ENCODE peak calls at places on chromosomes 6 and 20, in five cellular contexts. K is mesenchymal stem cell, G is GM23248, Z is neuronal stem cell, U is PC-3. L is an unnamed sample.
A peak's percentile ranks its signal among the peaks of the same experiment; 100 is the strongest.

GRCh38 chr6:85404497-85405174 is 45.2 kb upstream of the NT5E start:
- DNase-seq in K (peak; percentile 80), G (peak; percentile 96), Z (no peak), U (peak; percentile 94), L (peak; percentile 91)

GRCh38 chr6:15524736-15525401 is 138.0 kb downstream of the DTNBP1 start:
- DNase-seq in K (no peak), G (no peak), Z (no peak), U (no peak), L (no peak)

GRCh38 chr6:90663873-90664272 is 77.0 kb upstream of the MAP3K7 start:
- DNase-seq in K (no peak), G (no peak), Z (no peak), U (peak; percentile 19), L (no peak)

GRCh38 chr6:95094751-95095150 is 482.6 kb upstream of the MANEA start:
- DNase-seq in K (peak; percentile 11), G (peak; percentile 74), Z (no peak), U (peak; percentile 64), L (peak; percentile 15)

GRCh38 chr20:22768266-22768665 is 183.9 kb upstream of the FOXA2 start:
- DNase-seq in K (no peak), G (no peak), Z (no peak), U (no peak), L (no peak)

GRCh38 chr6:158718431-158719126 is 68.7 kb downstream of the SYTL3 start:
- DNase-seq in K (peak; percentile 19), G (peak; percentile 41), Z (peak; percentile 56), U (peak; percentile 27), L (no peak)

GRCh38 chr6:116568851-116569755 is 2.2 kb upstream of the RWDD1 start:
- DNase-seq in K (no peak), G (peak; percentile 27), Z (no peak), U (no peak), L (no peak)

GRCh38 chr6:156028310-156029131 is 572.9 kb upstream of the NOX3 start:
- DNase-seq in K (peak; percentile 52), G (no peak), Z (no peak), U (no peak), L (peak; percentile 23)

DNA sequence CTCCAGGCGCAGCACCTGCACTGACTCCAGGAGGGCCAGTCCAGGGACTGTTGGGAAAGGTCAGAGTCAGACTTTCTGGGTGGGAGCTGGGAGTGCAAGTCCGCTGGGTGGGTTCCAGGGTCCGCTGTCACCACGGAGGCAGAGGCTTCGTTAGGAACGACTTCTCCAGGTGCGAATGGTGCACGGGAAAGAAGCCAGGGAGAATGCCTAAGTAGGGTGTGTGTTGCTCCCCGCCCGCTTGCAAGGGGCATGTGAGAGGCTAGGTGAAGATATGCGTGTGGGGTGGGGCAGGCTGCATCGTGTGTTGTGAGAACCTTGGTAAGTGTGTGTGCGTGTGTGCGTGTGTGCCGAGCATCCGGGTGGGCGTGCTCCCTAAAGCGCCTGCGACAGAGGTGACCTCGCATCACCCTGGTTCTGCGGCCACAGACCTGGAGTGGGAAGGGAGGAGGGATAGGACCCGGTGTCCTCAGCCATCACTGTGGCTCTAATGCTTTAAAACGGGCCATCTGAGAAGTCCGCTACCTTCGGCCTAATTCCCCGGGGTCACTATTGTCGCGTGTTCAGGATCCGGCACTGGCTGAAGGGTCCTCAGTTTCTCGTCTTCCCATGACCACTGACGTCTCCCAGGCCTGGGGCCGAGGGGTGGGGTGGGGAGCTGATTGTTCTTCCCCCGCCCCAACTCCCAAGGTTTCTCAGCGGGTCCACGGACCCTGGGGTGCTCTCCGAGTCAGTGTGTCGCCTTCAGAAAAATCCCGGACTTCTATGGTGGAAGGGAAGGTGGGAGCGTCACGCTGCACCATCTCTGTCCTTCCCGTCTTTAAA is 6.1 kb downstream of the SLC32A1 start:
- DNase-seq in K (no peak), G (no peak), Z (no peak), U (no peak), L (no peak)
- H3K4me1 ChIP-seq in K (peaks cover 19% of the 10 kb centered on the region), G (no peaks in the 10 kb centered on the region), Z (peaks cover 17% of the 10 kb centered on the region), U (peaks cover 4% of the 10 kb centered on the region), L (peaks cover 5% of the 10 kb centered on the region)

GRCh38 chr6:56539503-56540105 is 103.1 kb downstream of the DST start:
- DNase-seq in K (no peak), G (no peak), Z (no peak), U (peak; percentile 42), L (no peak)
- H3K4me3 ChIP-seq in K (no peak overlapping the region), G (peak overlapping the region; percentile 78), Z (no peak overlapping the region), U (peak overlapping the region; percentile 77), L (peak overlapping the region; percentile 93)

GRCh38 chr6:83862776-83863471 is 3.4 kb downstream of the CYB5R4 start:
- DNase-seq in K (peak; percentile 67), G (no peak), Z (no peak), U (no peak), L (no peak)
- H3K9ac ChIP-seq in K (no peak overlapping the region), G (no peak overlapping the region), Z (no peak overlapping the region), U (no peak overlapping the region), L (no peak overlapping the region)

GRCh38 chr20:13331536-13331935 is 110.5 kb downstream of the ISM1 start:
- DNase-seq in K (peak; percentile 28), G (peak; percentile 62), Z (no peak), U (peak; percentile 13), L (peak; percentile 50)
- H3K4me1 ChIP-seq in K (peaks cover 8% of the 10 kb centered on the region), G (peaks cover 21% of the 10 kb centered on the region), Z (no peaks in the 10 kb centered on the region), U (peaks cover 14% of the 10 kb centered on the region), L (peaks cover 10% of the 10 kb centered on the region)